ENCODE peak calls at places on chromosomes 2 and 18, in ten cellular contexts. A is osteoblast, L is Peyer's patch, J is cardiac muscle cell, G is sigmoid colon, Q is adrenal gland, E is spleen, U is tibial nerve, T is aorta, Y is hepatocyte. I is an unnamed sample. For H3K4me1, the result is how much of the 10 kb centered on the place peaks cover.

GRCh38 chr2:190887089-190887488 is 6.5 kb downstream of the GLS start:
- DNase-seq in Y (no peak), Q (no peak), G (no peak), T (no peak), A (peak), U (no peak), L (no peak), E (no peak), J (no peak), I (no peak)

GRCh38 chr2:164606557-164606956 is 14.7 kb downstream of the GRB14 start:
- DNase-seq in Y (no peak), U (no peak), A (peak), T (no peak), G (no peak), E (no peak), Q (no peak), J (no peak), L (no peak), I (no peak)

GRCh38 chr2:179596018-179596417 is 265.4 kb downstream of the ZNF385B start:
- DNase-seq in E (no peak), T (no peak), Y (no peak), L (no peak), J (peak), Q (no peak), U (no peak), A (no peak), G (no peak), I (no peak)

GRCh38 chr2:54704688-54705605 is 18.5 kb upstream of the EML6 start:
- DNase-seq in J (peak), L (no peak), G (no peak), Y (peak), E (no peak), T (no peak), Q (peak), U (no peak), A (no peak), I (peak)

GRCh38 chr2:85921659-85922058 is 32.9 kb upstream of the ST3GAL5 start:
- DNase-seq in T (no peak), L (no peak), Y (no peak), A (no peak), U (no peak), J (no peak), G (no peak), E (no peak), Q (no peak), I (no peak)

GRCh38 chr2:227765788-227766187 is 20.1 kb downstream of the SCYGR8 start:
- DNase-seq in U (no peak), T (no peak), G (no peak), L (no peak), A (peak), Y (no peak), E (no peak), Q (no peak), J (no peak), I (no peak)

GRCh38 chr18:3623769-3624545 is 174.0 kb downstream of the TGIF1 start:
- DNase-seq in A (peak), U (peak), G (peak), T (peak), Y (peak), L (no peak), E (no peak), J (peak), Q (peak), I (no peak)

GRCh38 chr2:142983174-142983573 is 105.7 kb downstream of the KYNU start:
- DNase-seq in T (no peak), J (no peak), Y (no peak), U (no peak), G (no peak), A (no peak), E (no peak), L (no peak), Q (no peak), I (no peak)

GRCh38 chr2:42601076-42601475 is 32.6 kb downstream of the MTA3 start:
- DNase-seq in A (no peak), G (no peak), U (no peak), J (no peak), E (no peak), L (no peak), Q (no peak), Y (no peak), T (no peak), I (no peak)

GRCh38 chr2:235889302-235889630 is 278.9 kb downstream of the GBX2 start:
- DNase-seq in E (no peak), Y (no peak), Q (no peak), J (no peak), T (no peak), L (no peak), G (no peak), A (no peak), U (no peak), I (no peak)

GRCh38 chr2:213010106-213010779 is 141.2 kb downstream of the IKZF2 start:
- DNase-seq in E (no peak), Y (no peak), Q (no peak), A (no peak), T (no peak), L (no peak), G (no peak), J (no peak), U (no peak), I (no peak)

GRCh38 chr2:127355407-127356008 is 32.3 kb downstream of the MAP3K2 start:
- DNase-seq in T (no peak), Q (no peak), L (no peak), E (no peak), Y (no peak), A (peak), J (no peak), G (no peak), U (no peak), I (peak)

GRCh38 chr2:224894356-224894755 is 147.9 kb downstream of the DOCK10 start:
- DNase-seq in Y (no peak), A (no peak), Q (no peak), T (no peak), G (no peak), L (no peak), U (no peak), J (no peak), E (no peak), I (no peak)

DNA sequence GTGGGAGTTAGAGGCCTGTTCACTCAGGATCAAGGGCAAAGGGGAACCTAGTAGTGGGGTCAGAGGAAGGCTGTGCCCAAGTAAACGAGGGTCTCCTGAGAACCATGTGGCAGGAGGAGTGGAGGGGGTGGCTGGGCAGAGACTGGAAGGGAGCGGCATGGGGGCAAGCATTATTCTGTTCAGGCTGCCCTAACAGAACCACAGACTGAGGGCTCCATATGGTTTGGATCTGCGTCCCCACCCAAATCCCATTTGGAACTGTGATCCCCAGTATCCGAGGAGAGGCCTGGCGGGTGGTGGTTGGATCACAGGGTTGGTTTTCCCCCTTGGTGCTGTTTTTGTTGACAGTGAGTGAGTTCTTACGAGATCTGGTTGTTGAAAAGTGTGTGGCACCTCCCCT is 287.0 kb downstream of the PHLPP1 start:
- DNase-seq in L (no peak), J (no peak), A (no peak), T (no peak), Q (no peak), E (peak), G (no peak), Y (no peak), U (no peak), I (no peak)
- H3K27ac ChIP-seq in L (no peak), J (no peak), A (no peak), T (no peak), Q (no peak), E (no peak), G (no peak), Y (no peak), U (no peak), I (no peak)

GRCh38 chr2:202426751-202427150 is 50.6 kb downstream of the BMPR2 start:
- DNase-seq in E (no peak), U (no peak), Y (no peak), G (no peak), J (no peak), L (no peak), Q (no peak), T (no peak), A (no peak), I (no peak)
- H3K4me1 ChIP-seq in E (under half), U (under half), Y (under half), G (half or more), J (under half), L (under half), Q (under half), T (under half), A (under half), I (under half)

DNA sequence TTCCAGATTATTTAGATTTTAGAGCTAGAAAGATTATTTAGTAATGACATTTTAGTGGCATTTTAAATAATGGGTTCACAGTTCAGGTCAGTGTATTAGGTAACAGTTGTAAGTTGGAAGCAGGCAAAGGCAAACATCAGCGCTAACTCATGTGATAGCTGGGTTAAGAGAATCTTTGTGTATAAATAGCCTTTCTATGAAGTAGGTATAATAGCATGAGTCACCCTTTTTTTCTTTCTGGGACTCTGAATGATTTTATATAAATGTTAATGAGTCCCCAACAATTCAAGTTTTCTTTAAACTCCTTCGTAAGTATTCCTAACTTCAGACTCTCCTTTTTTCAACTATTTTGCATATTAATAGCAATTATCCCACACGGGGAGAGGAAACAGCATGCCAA is 384.3 kb downstream of the PIK3C3 start:
- DNase-seq in L (no peak), Y (peak), T (no peak), G (no peak), U (no peak), E (no peak), Q (no peak), A (no peak), J (no peak), I (no peak)
- H3K4me3 ChIP-seq in L (no peak), Y (no peak), T (no peak), G (no peak), U (no peak), E (no peak), Q (no peak), A (no peak), J (no peak), I (no peak)

GRCh38 chr2:237177986-237178385 is 92.3 kb downstream of the COPS8 start:
- DNase-seq in T (peak), U (no peak), Y (no peak), G (peak), Q (no peak), J (no peak), E (no peak), L (no peak), A (no peak), I (no peak)

GRCh38 chr2:237180225-237180624 is 94.5 kb downstream of the COPS8 start:
- DNase-seq in L (no peak), E (no peak), Q (no peak), U (no peak), G (no peak), T (no peak), A (no peak), J (peak), Y (no peak), I (no peak)

GRCh38 chr2:237178396-237178795 is 92.7 kb downstream of the COPS8 start:
- DNase-seq in G (no peak), Q (no peak), U (no peak), E (no peak), T (no peak), Y (no peak), A (no peak), J (no peak), L (no peak), I (no peak)

GRCh38 chr2:237180987-237181386 is 95.3 kb downstream of the COPS8 start:
- DNase-seq in L (no peak), E (no peak), G (peak), Y (no peak), Q (no peak), J (no peak), U (peak), T (no peak), A (no peak), I (no peak)

DNA sequence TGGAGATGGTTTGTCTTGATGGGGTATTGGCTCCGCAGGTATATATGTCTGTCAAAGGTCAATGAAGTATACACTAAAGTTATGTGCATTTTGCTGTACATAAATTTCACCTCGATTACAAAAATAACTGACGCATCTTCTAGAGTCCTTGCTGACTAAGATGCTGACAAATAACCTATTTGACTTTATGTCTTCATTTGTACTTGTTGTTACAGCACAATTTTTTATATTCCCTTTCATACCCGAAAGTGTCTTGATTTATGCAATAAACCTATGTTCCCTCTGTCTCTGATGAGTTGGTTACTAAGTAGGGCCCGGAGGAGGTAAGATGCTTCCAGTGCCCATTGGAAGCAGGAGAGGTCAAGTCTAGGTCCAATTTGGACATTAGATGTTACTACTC is 93.5 kb downstream of the COPS8 start:
- DNase-seq in A (no peak), U (no peak), J (no peak), Q (no peak), T (no peak), G (no peak), Y (no peak), E (no peak), L (no peak), I (no peak)
- H3K27ac ChIP-seq in A (peak), U (no peak), J (no peak), Q (no peak), T (no peak), G (no peak), Y (peak), E (no peak), L (no peak), I (no peak)

GRCh38 chr2:230690439-230690838 is 22.2 kb upstream of the CAB39 start:
- DNase-seq in U (no peak), E (no peak), G (peak), T (no peak), L (no peak), Q (peak), J (peak), Y (no peak), A (peak), I (no peak)
- H3K4me1 ChIP-seq in U (under half), E (under half), G (under half), T (under half), L (under half), Q (under half), J (under half), Y (under half), A (under half), I (under half)

GRCh38 chr2:17830053-17831034 is 14.1 kb downstream of the MSGN1 start:
- DNase-seq in T (peak), E (peak), U (peak), L (peak), Q (peak), G (no peak), Y (peak), J (peak), A (peak), I (no peak)
- H3K4me3 ChIP-seq in T (no peak), E (no peak), U (no peak), L (no peak), Q (no peak), G (peak), Y (no peak), J (no peak), A (peak), I (no peak)

I was measured in naive thymus-derived CD4-positive, alpha-beta T cell.